ENCODE peak calls at places on chromosomes 7 and 10, in ten cellular contexts. A, J, U, M, L, H, I, P, Z and R are unnamed samples.

GRCh38 chr7:28378574-28379149 is 33.7 kb upstream of the CREB5 start:
- DNase-seq in Z (no peak), M (no peak), J (no peak), L (no peak), P (no peak), H (peak), A (no peak), I (no peak), U (no peak), R (no peak)

GRCh38 chr7:38893061-38893460 is 15.9 kb downstream of the VPS41 start:
- DNase-seq in H (peak), L (no peak), J (peak), P (no peak), A (no peak), Z (no peak), I (no peak), M (no peak), U (no peak), R (no peak)

GRCh38 chr10:102393411-102394078 is 2.0 kb upstream of the NFKB2 start:
- DNase-seq in M (no peak), U (no peak), A (peak), Z (no peak), P (no peak), L (no peak), J (peak), I (no peak), H (no peak), R (no peak)

GRCh38 chr7:107643407-107643806 is 17.2 kb upstream of the SLC26A4 start:
- DNase-seq in P (no peak), L (no peak), I (no peak), J (peak), H (peak), M (no peak), Z (no peak), U (no peak), A (no peak), R (no peak)

GRCh38 chr10:30155401-30155800 is 96.0 kb upstream of the JCAD start:
- DNase-seq in I (peak), L (no peak), Z (peak), M (no peak), J (peak), P (no peak), U (no peak), A (no peak), H (no peak), R (no peak)

GRCh38 chr10:110425684-110426293 is 71.9 kb upstream of the DUSP5 start:
- DNase-seq in H (peak), A (no peak), I (peak), U (no peak), P (no peak), L (no peak), M (no peak), Z (no peak), J (peak), R (no peak)

GRCh38 chr7:36214608-36215016 is 61.6 kb downstream of the EEPD1 start:
- DNase-seq in L (no peak), M (no peak), U (no peak), Z (no peak), J (no peak), P (no peak), A (no peak), I (no peak), H (no peak), R (no peak)

GRCh38 chr10:104735469-104735868 is 94.4 kb downstream of the SORCS3 start:
- DNase-seq in U (no peak), Z (no peak), P (no peak), L (no peak), A (peak), J (no peak), M (peak), H (no peak), I (no peak), R (no peak)

GRCh38 chr7:117472335-117472734 is 7.5 kb upstream of the CFTR start:
- DNase-seq in I (no peak), Z (no peak), P (no peak), J (no peak), A (no peak), U (no peak), M (no peak), H (no peak), L (no peak), R (no peak)

GRCh38 chr7:67821116-67821515 is 824.5 kb downstream of the TYW1 start:
- DNase-seq in A (no peak), P (no peak), I (no peak), H (no peak), Z (no peak), U (peak), M (no peak), L (no peak), J (no peak), R (no peak)

GRCh38 chr10:43254881-43255643 is 11.8 kb downstream of the RASGEF1A start:
- DNase-seq in U (no peak), I (no peak), H (no peak), Z (no peak), A (no peak), J (no peak), M (no peak), L (no peak), P (no peak), R (no peak)

GRCh38 chr7:49852619-49853462 is 79.4 kb downstream of the VWC2 start:
- DNase-seq in L (peak), M (peak), I (peak), U (peak), H (peak), P (peak), A (peak), Z (no peak), J (peak), R (no peak)

GRCh38 chr10:75230600-75231038 is 5.1 kb downstream of the COMTD1 start:
- DNase-seq in M (peak), J (peak), U (peak), Z (peak), I (peak), P (peak), L (peak), H (peak), A (peak), R (peak)

GRCh38 chr7:28207486-28208158 is 27.0 kb upstream of the JAZF1 start:
- DNase-seq in Z (no peak), U (no peak), P (no peak), H (peak), M (no peak), A (no peak), I (peak), J (no peak), L (no peak), R (no peak)

DNA sequence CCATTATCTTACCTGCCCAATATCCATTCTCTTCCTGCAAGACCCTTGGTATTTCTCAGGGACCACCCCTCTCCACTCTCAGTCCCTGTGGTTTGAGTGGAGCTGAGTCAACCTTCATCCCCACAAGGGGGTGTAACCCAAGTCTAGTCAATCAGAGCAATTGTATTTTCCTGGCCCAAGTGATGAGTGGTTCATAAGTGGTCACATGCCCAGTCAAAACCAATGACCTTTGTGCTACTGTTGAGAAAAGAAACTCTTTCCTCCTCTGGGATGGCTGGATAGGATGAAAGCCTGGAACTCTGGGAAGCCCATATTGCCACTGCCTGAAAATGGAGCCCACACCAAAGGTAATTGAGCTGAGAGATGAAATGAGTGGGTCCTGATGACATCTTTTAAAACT is 93.6 kb downstream of the SNX10 start:
- DNase-seq in Z (no peak), M (no peak), P (no peak), I (no peak), A (no peak), H (no peak), J (no peak), U (no peak), L (no peak), R (no peak)
- TF ChIP-seq CTCF in Z (no peak), M (no peak), P (no peak), I (no peak), A (peak), H (no peak), J (no peak), U (no peak), L (no peak), R (no peak)

GRCh38 chr10:125105856-125106255 is 54.5 kb downstream of the CTBP2 start:
- DNase-seq in H (no peak), U (no peak), A (no peak), J (no peak), I (no peak), P (no peak), M (no peak), L (no peak), Z (no peak), R (no peak)

GRCh38 chr10:125106586-125106985 is 53.8 kb downstream of the CTBP2 start:
- DNase-seq in A (no peak), H (no peak), P (no peak), I (no peak), U (no peak), J (no peak), L (no peak), Z (no peak), M (no peak), R (no peak)

GRCh38 chr10:125103466-125104377 is 56.6 kb downstream of the CTBP2 start:
- DNase-seq in Z (no peak), J (no peak), L (no peak), P (no peak), A (no peak), M (no peak), I (no peak), U (no peak), H (no peak), R (no peak)

GRCh38 chr10:125104559-125104958 is 55.8 kb downstream of the CTBP2 start:
- DNase-seq in J (no peak), I (no peak), P (no peak), H (no peak), A (no peak), Z (no peak), L (no peak), M (no peak), U (no peak), R (no peak)

DNA sequence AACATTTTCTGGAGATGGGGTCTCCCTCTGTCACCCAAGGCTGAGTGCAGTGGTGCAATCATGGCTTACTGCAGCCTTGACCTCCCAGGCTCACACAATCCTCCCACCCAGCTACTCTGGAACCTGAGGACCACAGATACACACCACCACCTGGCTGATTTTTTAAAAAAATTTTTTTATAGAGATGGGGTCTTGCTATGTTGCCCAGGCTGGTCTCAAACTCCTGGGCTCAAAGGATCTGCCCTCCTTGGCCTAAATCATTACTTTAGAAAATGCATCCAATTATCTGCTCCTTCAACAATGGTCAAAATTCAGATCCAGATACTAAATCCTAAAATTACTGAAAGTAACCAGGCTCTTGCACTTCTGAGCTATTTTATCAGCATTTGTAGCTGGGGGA is 55.2 kb downstream of the CTBP2 start:
- DNase-seq in U (no peak), M (no peak), L (no peak), P (no peak), A (no peak), I (no peak), J (no peak), Z (no peak), H (no peak), R (no peak)
- TF ChIP-seq CTCF in U (no peak), M (no peak), L (no peak), P (no peak), A (no peak), I (no peak), J (no peak), Z (no peak), H (no peak), R (no peak)

DNA sequence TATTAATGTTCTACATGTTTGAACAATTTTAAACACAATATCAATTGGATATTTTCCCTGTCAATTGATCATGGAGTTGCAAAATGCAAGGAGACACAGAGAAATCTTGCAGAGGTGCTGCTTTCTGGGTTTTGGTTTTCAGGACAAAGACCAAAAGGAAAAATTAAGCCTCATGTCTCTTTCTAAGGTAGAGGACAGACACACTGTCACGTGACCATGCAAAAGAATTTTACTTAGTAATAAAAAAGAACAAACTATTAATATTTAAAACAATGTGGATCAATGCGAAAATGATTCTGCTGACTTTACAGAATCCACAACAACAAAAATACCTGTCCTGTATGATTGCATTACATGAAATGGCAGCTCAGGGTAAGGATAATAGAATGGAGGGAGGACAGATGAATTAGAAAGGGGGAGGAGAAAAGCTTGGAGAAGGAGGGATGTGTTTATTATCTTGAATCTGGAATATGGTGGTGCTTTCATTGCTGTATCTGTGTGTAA is 493.7 kb upstream of the NUPR2 start:
- DNase-seq in P (no peak), L (no peak), U (no peak), A (no peak), J (no peak), I (no peak), H (no peak), M (no peak), Z (no peak), R (no peak)
- TF ChIP-seq CTCF in P (no peak), L (no peak), U (no peak), A (no peak), J (no peak), I (no peak), H (no peak), M (no peak), Z (no peak), R (no peak)

GRCh38 chr10:90652519-90652918 is 205.3 kb downstream of the HTR7 start:
- DNase-seq in H (peak), I (peak), L (no peak), Z (no peak), P (no peak), J (peak), U (no peak), A (peak), M (no peak), R (no peak)
- TF ChIP-seq CTCF in H (peak), I (peak), L (no peak), Z (no peak), P (no peak), J (peak), U (no peak), A (peak), M (no peak), R (no peak)

DNA sequence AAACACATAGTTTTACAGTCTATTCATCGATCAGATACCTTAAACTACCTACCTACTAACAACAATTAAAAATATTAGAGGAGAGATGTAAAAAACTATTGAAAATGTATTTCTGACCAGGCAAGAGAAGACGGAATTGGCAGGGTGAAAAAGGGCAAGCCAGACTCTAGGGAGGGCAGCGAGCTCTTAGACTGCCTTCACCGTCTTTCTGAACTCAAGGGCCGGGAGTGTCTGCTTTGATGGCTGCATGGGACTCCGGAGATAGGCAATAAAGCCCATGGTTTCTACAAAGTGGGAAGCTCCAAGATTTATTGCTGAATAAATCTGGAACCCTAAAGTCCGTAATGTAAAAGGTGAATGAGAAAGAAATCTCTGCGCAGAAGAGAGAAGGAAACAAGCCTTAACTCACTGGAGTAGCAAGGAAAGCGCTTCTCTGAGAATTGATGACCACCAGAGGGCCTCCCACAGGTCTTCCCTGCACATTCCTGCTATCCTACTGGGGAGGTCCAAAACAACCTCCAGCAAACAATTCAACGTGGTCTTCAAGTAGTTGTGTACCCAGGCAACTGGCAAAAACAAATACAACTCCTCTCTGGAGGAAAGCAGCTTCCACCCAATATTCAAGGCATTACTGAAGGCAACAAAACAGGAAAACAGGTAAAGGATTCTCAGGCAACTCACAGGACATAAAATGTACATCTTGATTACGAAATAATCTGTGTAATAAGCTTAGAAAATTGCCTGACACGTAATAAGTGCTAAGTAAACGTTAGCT is 181.3 kb downstream of the SDK1 start:
- DNase-seq in M (peak), A (peak), L (peak), H (peak), Z (no peak), J (peak), I (no peak), U (peak), P (peak), R (no peak)
- TF ChIP-seq CTCF in M (peak), A (peak), L (peak), H (peak), Z (no peak), J (peak), I (peak), U (no peak), P (peak), R (no peak)

DNA sequence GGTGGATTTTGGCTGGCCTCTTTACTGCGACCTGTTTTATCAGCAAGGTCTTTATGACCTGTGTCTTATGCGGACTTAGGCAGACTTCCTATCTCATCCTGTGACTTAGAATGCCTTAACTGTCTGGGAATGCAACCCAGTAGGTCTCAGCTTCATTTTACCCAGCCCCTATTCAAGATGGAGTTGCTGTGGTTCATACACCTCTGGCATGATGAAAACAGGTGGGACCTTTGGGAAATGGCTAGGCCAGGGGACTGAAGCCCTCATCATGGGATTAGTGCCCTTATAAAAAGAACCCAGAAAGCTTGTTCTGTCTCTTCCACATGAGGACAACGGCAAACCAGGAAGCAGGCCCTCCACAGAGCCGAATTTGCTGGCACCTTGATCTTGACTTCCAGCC is 172.1 kb upstream of the MYO3A start:
- DNase-seq in L (no peak), I (no peak), M (no peak), Z (no peak), A (no peak), H (no peak), P (no peak), J (no peak), U (no peak), R (no peak)
- TF ChIP-seq CTCF in L (no peak), I (no peak), M (no peak), Z (no peak), A (no peak), H (no peak), P (no peak), J (no peak), U (no peak), R (no peak)

DNA sequence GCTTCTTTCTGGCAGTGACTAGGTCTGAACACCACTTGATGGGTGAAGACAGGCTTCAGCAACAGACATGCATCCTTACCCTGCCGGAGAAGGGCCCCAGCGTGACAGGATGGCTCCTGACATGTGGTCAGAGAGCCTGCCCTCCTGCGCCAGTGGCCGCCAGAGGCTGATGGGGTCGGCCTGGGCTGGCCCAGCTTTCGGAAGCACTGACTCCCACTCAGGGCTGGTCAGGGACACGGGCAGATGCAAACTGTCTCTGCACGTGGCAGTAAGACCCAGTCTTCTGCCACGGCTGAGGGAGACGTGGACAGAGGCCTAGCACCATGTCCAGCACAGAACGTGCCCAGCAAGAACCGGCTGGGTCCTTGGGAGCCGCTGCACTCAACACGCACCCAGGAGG is 10.2 kb downstream of the TUBGCP2 start:
- DNase-seq in H (no peak), A (no peak), L (no peak), U (no peak), Z (no peak), I (no peak), J (no peak), P (no peak), M (no peak), R (no peak)
- TF ChIP-seq CTCF in H (no peak), A (no peak), L (no peak), U (no peak), Z (no peak), I (no peak), J (no peak), P (no peak), M (no peak), R (no peak)

DNA sequence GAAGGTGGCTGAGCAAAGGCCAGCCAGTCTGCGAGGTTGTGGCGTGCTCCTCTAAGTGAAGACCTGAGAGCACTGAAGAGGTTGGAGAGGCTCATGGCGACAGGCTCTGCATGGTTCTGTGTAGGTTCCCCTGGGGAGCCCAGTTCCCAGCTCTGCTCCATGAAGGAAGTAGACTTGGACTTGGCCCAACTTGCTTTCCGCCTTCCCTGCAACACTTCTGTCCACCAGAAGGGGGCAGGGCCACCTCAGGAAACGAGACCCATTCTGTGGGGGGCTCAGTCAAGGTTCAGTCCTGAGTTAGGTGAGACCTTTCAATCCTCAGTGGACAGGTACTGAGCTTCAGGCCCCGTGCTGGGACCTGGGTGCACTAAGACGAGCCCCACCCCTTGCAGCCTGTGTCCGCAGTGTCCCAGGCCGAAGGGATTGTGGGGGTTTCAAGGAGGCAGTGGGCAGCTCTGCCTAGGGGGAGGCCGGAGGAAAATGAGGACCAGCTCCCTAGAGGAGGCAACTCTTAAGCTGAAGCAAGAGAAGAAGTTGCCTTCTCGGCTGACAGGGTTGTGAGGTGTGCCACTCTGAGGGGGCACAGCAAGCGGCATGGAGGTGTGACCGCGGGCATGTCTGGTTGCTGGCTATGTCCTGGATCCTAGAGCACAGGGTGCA is 15.0 kb upstream of the PCBD1 start:
- DNase-seq in Z (peak), P (peak), J (peak), M (peak), I (peak), A (peak), H (peak), U (peak), L (peak), R (no peak)
- TF ChIP-seq CTCF in Z (peak), P (peak), J (peak), M (peak), I (peak), A (peak), H (peak), U (peak), L (peak), R (peak)